ENCODE peak calls at places on chromosomes 1 and 21, in nine cellular contexts. E is OCI-LY7, M is MM.1S, D is GM23248, L is SK-N-SH, G is PC-3, N is HCT116, K is hepatocyte, O is neural progenitor cell. V is an unnamed sample.

GRCh38 chr21:46159841-46160562 is 4.6 kb upstream of the FTCD start:
- DNase-seq in E (no peak), M (no peak), D (no peak), L (no peak), G (no peak), N (no peak), K (peak), O (no peak), V (no peak)

GRCh38 chr21:37829043-37829442 is 87.2 kb downstream of the KCNJ6 start:
- DNase-seq in E (no peak), M (no peak), D (no peak), L (no peak), G (no peak), N (no peak), K (no peak), O (no peak), V (no peak)

GRCh38 chr1:26221094-26221493 is 12.9 kb upstream of the CEP85 start:
- DNase-seq in E (no peak), M (no peak), D (no peak), L (no peak), G (no peak), N (no peak), K (no peak), O (no peak), V (no peak)

GRCh38 chr1:9890224-9890731 is 19.8 kb downstream of the CTNNBIP1 start:
- DNase-seq in E (no peak), M (no peak), D (peak), L (no peak), G (peak), N (peak), K (peak), O (peak), V (peak)

GRCh38 chr1:55428944-55429931 is 214.1 kb upstream of the USP24 start:
- DNase-seq in E (no peak), M (no peak), D (peak), L (peak), G (peak), N (peak), K (peak), O (no peak), V (peak)

GRCh38 chr1:23273450-23274133 is 56.3 kb upstream of the HTR1D start:
- DNase-seq in E (no peak), M (no peak), D (peak), L (no peak), G (peak), N (peak), K (peak), O (no peak), V (no peak)

GRCh38 chr1:200905411-200906052 is 10.8 kb downstream of the INAVA start:
- DNase-seq in E (no peak), M (peak), D (peak), L (no peak), G (peak), N (no peak), K (no peak), O (no peak), V (no peak)

GRCh38 chr1:201877877-201878339 is 10.8 kb upstream of the SHISA4 start:
- DNase-seq in E (peak), M (peak), D (peak), L (peak), G (peak), N (peak), K (peak), O (peak), V (peak)

GRCh38 chr1:172916126-172916525 is 134.6 kb downstream of the TNFSF18 start:
- DNase-seq in E (no peak), M (no peak), D (peak), L (no peak), G (peak), N (no peak), K (no peak), O (no peak), V (no peak)

GRCh38 chr1:3473381-3473844 is 18.9 kb downstream of the ARHGEF16 start:
- DNase-seq in E (no peak), M (no peak), D (peak), L (no peak), G (no peak), N (no peak), K (no peak), O (no peak), V (no peak)

GRCh38 chr1:156212130-156212529 is 677 bp upstream of the PMF1 start:
- DNase-seq in E (no peak), M (no peak), D (no peak), L (no peak), G (no peak), N (no peak), K (no peak), O (no peak), V (no peak)

GRCh38 chr1:68590473-68590872 is 93.6 kb upstream of the DEPDC1 start:
- DNase-seq in E (no peak), M (no peak), D (no peak), L (no peak), G (peak), N (no peak), K (no peak), O (no peak), V (no peak)

GRCh38 chr1:112674986-112675727 is 698 bp downstream of the MOV10 start:
- DNase-seq in E (peak), M (no peak), D (peak), L (peak), G (peak), N (no peak), K (peak), O (peak), V (peak)
- TF ChIP-seq EZH2phosphoT487 in E (no peak), M (no peak), D (no peak), L (no peak), G (no peak), N (no peak), K (no peak), O (no peak), V (no peak)

GRCh38 chr1:93701619-93702018 is 20.0 kb upstream of the BCAR3 start:
- DNase-seq in E (no peak), M (no peak), D (peak), L (peak), G (peak), N (peak), K (peak), O (no peak), V (no peak)
- TF ChIP-seq EZH2phosphoT487 in E (no peak), M (no peak), D (no peak), L (no peak), G (no peak), N (no peak), K (no peak), O (no peak), V (no peak)

GRCh38 chr1:198932351-198932991 is 293.6 kb downstream of the PTPRC start:
- DNase-seq in E (peak), M (no peak), D (no peak), L (no peak), G (peak), N (peak), K (no peak), O (no peak), V (peak)
- TF ChIP-seq EZH2phosphoT487 in E (no peak), M (no peak), D (no peak), L (no peak), G (no peak), N (no peak), K (no peak), O (no peak), V (no peak)

DNA sequence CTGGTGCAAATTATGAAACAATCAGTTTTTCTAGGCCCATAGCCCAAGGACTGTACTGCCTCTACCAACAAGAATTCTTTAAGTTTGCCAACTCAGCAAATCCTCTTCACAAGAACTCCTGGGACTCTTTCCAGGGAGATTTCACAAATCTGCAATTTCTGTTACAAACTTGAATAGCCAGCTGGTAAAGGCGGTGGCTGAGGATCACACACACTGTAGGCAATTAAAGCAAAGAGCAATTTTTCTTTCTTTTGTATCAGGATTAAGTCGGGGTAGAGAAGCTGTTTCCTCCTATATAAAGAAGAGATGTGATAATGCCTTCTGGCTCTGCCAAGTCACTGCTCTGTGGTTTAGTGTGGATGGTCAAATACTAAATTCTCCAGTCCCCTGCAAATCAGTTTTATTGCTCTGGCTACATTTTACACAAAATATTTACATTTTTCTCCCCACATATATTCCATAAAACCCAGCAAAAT is 1.7 kb downstream of the ALDH9A1 start:
- DNase-seq in E (no peak), M (no peak), D (peak), L (no peak), G (peak), N (no peak), K (peak), O (peak), V (no peak)
- TF ChIP-seq EZH2phosphoT487 in E (no peak), M (no peak), D (no peak), L (no peak), G (no peak), N (no peak), K (no peak), O (no peak), V (no peak)

GRCh38 chr21:45136500-45136899 is 62.1 kb downstream of the ADARB1 start:
- DNase-seq in E (no peak), M (no peak), D (no peak), L (no peak), G (no peak), N (no peak), K (no peak), O (no peak), V (no peak)
- TF ChIP-seq EZH2phosphoT487 in E (no peak), M (no peak), D (no peak), L (no peak), G (no peak), N (no peak), K (no peak), O (no peak), V (no peak)

GRCh38 chr1:85025940-85026339 is 22.4 kb downstream of the MCOLN3 start:
- DNase-seq in E (no peak), M (no peak), D (no peak), L (no peak), G (no peak), N (no peak), K (no peak), O (no peak), V (no peak)
- TF ChIP-seq EZH2phosphoT487 in E (no peak), M (no peak), D (no peak), L (no peak), G (no peak), N (no peak), K (no peak), O (no peak), V (no peak)

GRCh38 chr1:203306089-203306969 is 1.0 kb downstream of the BTG2 start:
- DNase-seq in E (peak), M (peak), D (peak), L (peak), G (peak), N (peak), K (peak), O (peak), V (no peak)
- TF ChIP-seq EZH2phosphoT487 in E (no peak), M (no peak), D (no peak), L (no peak), G (no peak), N (no peak), K (peak), O (no peak), V (peak)

GRCh38 chr1:45892068-45892785 is 88.8 kb downstream of the MAST2 start:
- DNase-seq in E (no peak), M (no peak), D (peak), L (no peak), G (peak), N (peak), K (peak), O (no peak), V (no peak)
- TF ChIP-seq EZH2phosphoT487 in E (no peak), M (no peak), D (no peak), L (no peak), G (no peak), N (no peak), K (no peak), O (no peak), V (no peak)

DNA sequence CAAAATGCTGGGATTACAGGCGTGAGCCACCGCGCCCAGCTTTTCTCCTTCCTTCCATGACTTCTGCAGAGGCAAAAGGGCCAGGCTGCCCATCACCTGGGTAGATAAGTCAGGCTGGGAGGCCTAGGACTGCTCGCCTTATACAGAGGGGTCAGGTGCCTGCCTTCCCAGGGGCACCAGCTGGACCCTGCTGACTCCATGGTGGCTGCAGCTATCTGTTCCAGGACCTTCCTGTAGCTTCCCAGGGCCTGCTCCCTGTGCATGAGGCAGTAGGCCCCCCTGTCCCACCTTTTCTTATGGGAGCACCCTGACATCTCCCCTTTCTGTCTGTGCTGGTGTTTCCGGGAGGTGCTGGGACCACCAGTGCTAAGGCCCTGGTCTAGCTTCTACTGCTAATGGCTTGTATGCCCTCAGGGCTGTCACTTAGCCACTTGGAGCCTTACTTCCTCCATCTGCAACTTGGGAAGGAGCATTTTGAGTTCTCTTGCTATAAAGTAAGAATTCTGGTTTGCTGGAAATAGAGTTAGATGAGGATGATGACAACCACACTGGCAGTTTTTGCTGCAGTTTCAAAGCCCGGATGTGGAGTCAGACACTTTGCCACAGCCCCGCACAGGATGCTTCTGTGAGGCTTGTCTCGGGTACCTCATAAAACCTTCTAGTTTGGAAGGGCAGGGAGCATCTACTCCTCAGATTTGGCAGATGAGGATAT is 14.4 kb downstream of the SOX13 start:
- DNase-seq in E (no peak), M (no peak), D (peak), L (no peak), G (no peak), N (no peak), K (no peak), O (no peak), V (no peak)
- TF ChIP-seq EZH2phosphoT487 in E (no peak), M (no peak), D (no peak), L (no peak), G (no peak), N (no peak), K (no peak), O (no peak), V (no peak)

GRCh38 chr1:8297245-8297644 is 20.7 kb upstream of the SLC45A1 start:
- DNase-seq in E (no peak), M (no peak), D (no peak), L (no peak), G (no peak), N (no peak), K (no peak), O (no peak), V (no peak)
- TF ChIP-seq EZH2phosphoT487 in E (no peak), M (no peak), D (no peak), L (no peak), G (no peak), N (no peak), K (no peak), O (no peak), V (no peak)